ENCODE peak calls at places on chromosomes 6 and 20, in five cellular contexts. One of them, this sample, is unnamed. For H3K4me1, the result is how much of the 10 kb centered on the place peaks cover.

GRCh38 chr6:123803456-123803861 is 206 bp upstream of the NKAIN2 start:
- DNase-seq in Peyer's patch: no peak
- DNase-seq in ovary: no peak
- DNase-seq in A549: no peak
- DNase-seq in vagina: no peak
- DNase-seq in this sample: no peak

GRCh38 chr6:160333101-160333500 is 15.1 kb upstream of the SLC22A3 start:
- DNase-seq in vagina: no peak
- DNase-seq in Peyer's patch: no peak
- DNase-seq in ovary: no peak
- DNase-seq in A549: no peak
- DNase-seq in this sample: no peak

GRCh38 chr20:47770931-47771330 is 14.3 kb downstream of the SULF2 start:
- DNase-seq in vagina: no peak
- DNase-seq in Peyer's patch: no peak
- DNase-seq in ovary: no peak
- DNase-seq in A549: no peak
- DNase-seq in this sample: no peak

GRCh38 chr20:52105573-52106422 is 85.8 kb downstream of the ZFP64 start:
- DNase-seq in A549: peak
- DNase-seq in Peyer's patch: no peak
- DNase-seq in vagina: no peak
- DNase-seq in ovary: no peak
- DNase-seq in this sample: no peak

GRCh38 chr6:74598473-74599393 is 607.1 kb downstream of the COL12A1 start:
- DNase-seq in A549: peak
- DNase-seq in Peyer's patch: no peak
- DNase-seq in vagina: no peak
- DNase-seq in ovary: no peak
- DNase-seq in this sample: no peak

GRCh38 chr6:149860834-149861602 is 3.1 kb downstream of the LRP11 start:
- DNase-seq in Peyer's patch: no peak
- DNase-seq in vagina: peak
- DNase-seq in ovary: no peak
- DNase-seq in A549: no peak
- DNase-seq in this sample: peak

GRCh38 chr6:145544514-145544913 is 190.8 kb downstream of the EPM2A start:
- DNase-seq in A549: no peak
- DNase-seq in ovary: no peak
- DNase-seq in vagina: no peak
- DNase-seq in Peyer's patch: no peak
- DNase-seq in this sample: no peak

GRCh38 chr6:105452924-105453756 is 50.3 kb upstream of the PREP start:
- DNase-seq in A549: no peak
- DNase-seq in vagina: no peak
- DNase-seq in Peyer's patch: peak
- DNase-seq in ovary: no peak
- DNase-seq in this sample: peak

GRCh38 chr20:37270586-37271420 is 9.2 kb upstream of the GHRH start:
- DNase-seq in vagina: no peak
- DNase-seq in Peyer's patch: no peak
- DNase-seq in ovary: no peak
- DNase-seq in A549: no peak
- DNase-seq in this sample: no peak

GRCh38 chr6:33313105-33313708 is 671 bp downstream of the TAPBP start:
- DNase-seq in A549: no peak
- DNase-seq in Peyer's patch: peak
- DNase-seq in ovary: peak
- DNase-seq in vagina: no peak
- DNase-seq in this sample: peak

GRCh38 chr6:31768717-31769257 is 6.3 kb downstream of the SAPCD1 start:
- DNase-seq in A549: no peak
- DNase-seq in ovary: no peak
- DNase-seq in Peyer's patch: no peak
- DNase-seq in vagina: no peak
- DNase-seq in this sample: no peak

GRCh38 chr6:66937180-66937579 is 1230.2 kb upstream of the EYS start:
- DNase-seq in ovary: no peak
- DNase-seq in Peyer's patch: no peak
- DNase-seq in vagina: no peak
- DNase-seq in A549: no peak
- DNase-seq in this sample: no peak

GRCh38 chr20:39716796-39717341 is 754.7 kb downstream of the DHX35 start:
- DNase-seq in A549: no peak
- DNase-seq in ovary: no peak
- DNase-seq in vagina: no peak
- DNase-seq in Peyer's patch: no peak
- DNase-seq in this sample: no peak

GRCh38 chr20:32727663-32728062 is 15.6 kb downstream of the COMMD7 start:
- DNase-seq in A549: no peak
- DNase-seq in Peyer's patch: no peak
- DNase-seq in vagina: no peak
- DNase-seq in ovary: no peak
- DNase-seq in this sample: no peak

GRCh38 chr20:34180460-34181108 is 60.6 kb upstream of the ASIP start:
- DNase-seq in A549: no peak
- DNase-seq in vagina: no peak
- DNase-seq in ovary: no peak
- DNase-seq in Peyer's patch: no peak
- DNase-seq in this sample: no peak

GRCh38 chr20:62704341-62704948 is 4.2 kb upstream of the NTSR1 start:
- DNase-seq in vagina: no peak
- DNase-seq in ovary: peak
- DNase-seq in Peyer's patch: peak
- DNase-seq in A549: peak
- DNase-seq in this sample: peak

GRCh38 chr6:43724914-43725642 is 37.5 kb upstream of the MRPS18A start:
- DNase-seq in Peyer's patch: peak
- DNase-seq in vagina: no peak
- DNase-seq in ovary: peak
- DNase-seq in A549: no peak
- DNase-seq in this sample: peak

GRCh38 chr6:43727634-43728033 is 40.0 kb upstream of the MRPS18A start:
- DNase-seq in Peyer's patch: no peak
- DNase-seq in A549: no peak
- DNase-seq in vagina: no peak
- DNase-seq in ovary: no peak
- DNase-seq in this sample: no peak

GRCh38 chr6:43723737-43724295 is 36.2 kb upstream of the MRPS18A start:
- DNase-seq in vagina: no peak
- DNase-seq in Peyer's patch: peak
- DNase-seq in A549: peak
- DNase-seq in ovary: peak
- DNase-seq in this sample: peak

GRCh38 chr6:43724354-43724753 is 36.8 kb upstream of the MRPS18A start:
- DNase-seq in vagina: no peak
- DNase-seq in Peyer's patch: no peak
- DNase-seq in ovary: no peak
- DNase-seq in A549: no peak
- DNase-seq in this sample: no peak

DNA sequence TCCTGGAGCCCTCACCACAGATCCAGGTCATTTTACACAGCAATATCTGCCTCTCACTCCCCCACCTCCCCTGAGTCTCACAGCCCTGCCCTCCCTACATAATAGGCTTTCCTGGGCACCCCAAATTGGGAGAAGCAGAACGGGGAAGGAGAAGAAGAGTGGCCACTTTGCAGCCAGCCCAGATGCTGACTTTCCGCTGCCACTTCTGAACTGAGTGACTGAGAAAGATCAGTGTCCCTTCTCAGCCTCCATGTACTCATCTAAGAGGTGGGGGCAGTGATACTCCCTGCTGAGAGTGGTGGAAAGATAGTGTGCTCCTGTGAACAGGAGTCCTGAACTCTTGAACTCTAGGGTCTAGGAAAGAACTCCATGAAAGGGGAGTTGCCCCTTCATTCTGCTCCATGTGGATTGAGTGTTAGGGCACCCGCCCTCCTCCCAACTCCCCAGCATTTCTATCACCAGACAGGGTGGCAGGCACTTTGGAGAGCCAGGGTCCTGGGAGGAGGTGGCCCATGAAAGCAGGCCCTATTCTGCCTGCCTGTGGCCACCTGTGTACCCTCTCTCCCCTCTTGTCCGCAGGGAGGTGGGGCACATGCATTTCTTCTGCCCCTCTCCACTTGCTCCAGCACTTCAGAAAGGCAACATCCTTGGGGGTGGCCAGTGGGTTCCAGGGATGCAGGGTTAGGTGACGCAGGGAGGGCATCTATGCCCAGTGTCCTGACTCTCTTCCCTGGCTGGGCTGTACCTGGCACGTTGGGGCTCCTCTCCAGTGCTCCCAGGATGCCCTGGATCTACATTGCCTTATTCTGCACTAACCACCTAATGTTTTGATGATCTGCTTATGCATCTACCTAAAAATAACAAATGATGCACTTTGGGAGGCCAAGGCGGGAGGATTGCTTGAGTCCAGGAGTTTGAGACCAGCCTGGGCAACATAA is 38.3 kb upstream of the MRPS18A start:
- DNase-seq in vagina: no peak
- DNase-seq in ovary: no peak
- DNase-seq in A549: no peak
- DNase-seq in Peyer's patch: no peak
- DNase-seq in this sample: no peak
- H3K4me3 ChIP-seq in vagina: no peak
- H3K4me3 ChIP-seq in ovary: no peak
- H3K4me3 ChIP-seq in A549: no peak
- H3K4me3 ChIP-seq in Peyer's patch: no peak
- H3K4me3 ChIP-seq in this sample: no peak

GRCh38 chr6:30101939-30102700 is 10.8 kb downstream of the TRIM31 start:
- DNase-seq in A549: peak
- DNase-seq in ovary: peak
- DNase-seq in vagina: no peak
- DNase-seq in Peyer's patch: peak
- DNase-seq in this sample: peak
- TF ChIP-seq CTCF in A549: no peak
- TF ChIP-seq CTCF in ovary: no peak
- TF ChIP-seq CTCF in vagina: no peak
- TF ChIP-seq CTCF in Peyer's patch: no peak
- TF ChIP-seq CTCF in this sample: no peak

GRCh38 chr6:144344651-144345050 is 59.5 kb downstream of the UTRN start:
- DNase-seq in Peyer's patch: no peak
- DNase-seq in A549: no peak
- DNase-seq in vagina: no peak
- DNase-seq in ovary: no peak
- DNase-seq in this sample: no peak
- H3K4me1 ChIP-seq in Peyer's patch: under half
- H3K4me1 ChIP-seq in A549: half or more
- H3K4me1 ChIP-seq in vagina: half or more
- H3K4me1 ChIP-seq in ovary: under half
- H3K4me1 ChIP-seq in this sample: half or more

GRCh38 chr6:119467478-119468081 is 118.0 kb upstream of the MAN1A1 start:
- DNase-seq in ovary: no peak
- DNase-seq in vagina: no peak
- DNase-seq in A549: no peak
- DNase-seq in Peyer's patch: no peak
- DNase-seq in this sample: no peak
- H3K4me3 ChIP-seq in ovary: no peak
- H3K4me3 ChIP-seq in vagina: no peak
- H3K4me3 ChIP-seq in A549: no peak
- H3K4me3 ChIP-seq in Peyer's patch: no peak
- H3K4me3 ChIP-seq in this sample: peak

GRCh38 chr20:10169752-10170151 is 48.9 kb upstream of the SNAP25 start:
- DNase-seq in vagina: no peak
- DNase-seq in ovary: no peak
- DNase-seq in Peyer's patch: no peak
- DNase-seq in A549: no peak
- DNase-seq in this sample: no peak

GRCh38 chr20:10170261-10170660 is 48.4 kb upstream of the SNAP25 start:
- DNase-seq in A549: no peak
- DNase-seq in vagina: no peak
- DNase-seq in ovary: no peak
- DNase-seq in Peyer's patch: no peak
- DNase-seq in this sample: no peak

GRCh38 chr20:10167594-10167993 is 51.0 kb upstream of the SNAP25 start:
- DNase-seq in A549: no peak
- DNase-seq in Peyer's patch: no peak
- DNase-seq in ovary: no peak
- DNase-seq in vagina: no peak
- DNase-seq in this sample: no peak

GRCh38 chr20:10172998-10173655 is 45.5 kb upstream of the SNAP25 start:
- DNase-seq in vagina: no peak
- DNase-seq in Peyer's patch: no peak
- DNase-seq in A549: no peak
- DNase-seq in ovary: no peak
- DNase-seq in this sample: no peak

GRCh38 chr20:10171864-10172751 is 46.5 kb upstream of the SNAP25 start:
- DNase-seq in A549: peak
- DNase-seq in ovary: peak
- DNase-seq in vagina: no peak
- DNase-seq in Peyer's patch: peak
- DNase-seq in this sample: peak
- TF ChIP-seq CTCF in A549: peak
- TF ChIP-seq CTCF in ovary: no peak
- TF ChIP-seq CTCF in vagina: no peak
- TF ChIP-seq CTCF in Peyer's patch: no peak
- TF ChIP-seq CTCF in this sample: no peak

DNA sequence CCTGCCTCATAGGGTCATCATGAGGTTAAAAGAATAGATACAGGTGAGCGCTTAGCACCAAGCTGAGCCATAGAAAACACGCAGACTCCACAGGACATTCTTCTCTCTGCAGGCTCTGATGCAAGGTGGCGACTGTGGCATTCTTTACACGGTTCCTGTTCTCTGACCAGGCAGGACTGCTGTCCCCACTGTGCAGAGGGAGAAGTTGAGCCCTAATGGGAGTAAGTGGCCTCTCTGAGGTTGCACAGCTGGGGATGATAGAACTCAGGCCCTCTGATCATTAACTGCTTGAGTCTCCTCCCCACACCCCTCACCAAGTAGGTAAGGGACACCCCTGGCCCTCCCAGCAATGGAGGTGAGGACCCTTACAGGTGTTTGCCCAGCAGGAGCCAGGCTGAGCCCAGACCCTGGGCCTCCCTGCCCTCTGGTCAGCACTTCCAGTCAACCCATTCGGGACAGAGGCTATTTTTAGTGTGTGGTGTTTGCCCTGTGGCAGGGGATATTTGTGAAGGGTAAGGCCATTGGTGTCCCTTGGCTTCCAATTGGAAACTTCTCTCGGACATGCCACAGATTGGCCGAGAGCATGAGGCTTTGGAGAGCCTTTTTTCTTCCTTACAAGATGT is 116.8 kb downstream of the VEGFA start:
- DNase-seq in ovary: no peak
- DNase-seq in Peyer's patch: no peak
- DNase-seq in vagina: no peak
- DNase-seq in A549: no peak
- DNase-seq in this sample: peak
- H3K4me1 ChIP-seq in ovary: under half
- H3K4me1 ChIP-seq in Peyer's patch: under half
- H3K4me1 ChIP-seq in vagina: under half
- H3K4me1 ChIP-seq in A549: under half
- H3K4me1 ChIP-seq in this sample: under half

DNA sequence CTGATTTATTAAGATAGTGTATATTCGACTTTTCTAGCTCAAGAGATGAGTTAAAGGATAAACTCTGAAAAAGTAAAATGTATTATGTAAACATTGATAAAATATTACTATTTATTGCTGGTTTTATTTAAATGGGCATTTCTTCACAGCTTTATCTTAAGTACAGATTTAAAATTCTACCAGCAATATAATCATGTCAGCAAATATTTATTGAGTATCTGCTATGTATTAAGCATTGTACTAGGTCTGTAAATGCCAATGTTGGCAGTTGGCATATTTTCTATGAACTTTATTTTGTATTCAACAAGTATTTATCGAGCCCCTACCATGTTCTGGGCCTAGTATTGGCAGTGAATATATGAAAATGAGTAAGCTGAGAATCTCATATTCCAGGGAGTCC is 231.0 kb downstream of the FARS2 start:
- DNase-seq in ovary: no peak
- DNase-seq in A549: no peak
- DNase-seq in vagina: no peak
- DNase-seq in Peyer's patch: no peak
- DNase-seq in this sample: no peak
- H3K4me3 ChIP-seq in ovary: no peak
- H3K4me3 ChIP-seq in A549: no peak
- H3K4me3 ChIP-seq in vagina: no peak
- H3K4me3 ChIP-seq in Peyer's patch: no peak
- H3K4me3 ChIP-seq in this sample: no peak

This sample was measured in upper lobe of right lung.